ENCODE peak calls at places on chromosome 14, in five cellular contexts. T is GM23248, I is SK-N-MC, S is endothelial cell, D is chondrocyte. U is an unnamed sample.

GRCh38 chr14:75454963-75455546 is 27.2 kb downstream of the JDP2 start:
- DNase-seq in I (no peak), S (no peak), T (peak), D (no peak), U (peak)

GRCh38 chr14:24441485-24441884 is 1.1 kb downstream of the SDR39U1 start:
- DNase-seq in T (no peak), I (no peak), S (no peak), D (no peak), U (no peak)

GRCh38 chr14:73802431-73803188 is 49.0 kb upstream of the PTGR2 start:
- DNase-seq in S (peak), D (no peak), I (no peak), T (no peak), U (no peak)

GRCh38 chr14:75724414-75725204 is 63.6 kb downstream of the TTLL5 start:
- DNase-seq in D (no peak), I (no peak), S (no peak), T (no peak), U (no peak)

GRCh38 chr14:50769893-50770500 is 61.0 kb downstream of the NIN start:
- DNase-seq in S (no peak), T (no peak), I (no peak), D (no peak), U (no peak)

GRCh38 chr14:92460916-92461579 is 52.5 kb upstream of the RIN3 start:
- DNase-seq in T (peak), I (no peak), S (no peak), D (no peak), U (peak)

GRCh38 chr14:37903561-37904191 is 304.0 kb upstream of the SSTR1 start:
- DNase-seq in T (peak), S (peak), D (no peak), I (peak), U (peak)

GRCh38 chr14:22821193-22822016 is 6.2 kb upstream of the SLC7A7 start:
- DNase-seq in T (peak), S (no peak), I (no peak), D (no peak), U (no peak)

GRCh38 chr14:59254911-59255545 is 66.6 kb downstream of the DAAM1 start:
- DNase-seq in T (peak), D (no peak), S (no peak), I (no peak), U (no peak)

GRCh38 chr14:104158827-104159798 is 20.7 kb downstream of the KIF26A start:
- DNase-seq in I (no peak), T (no peak), S (no peak), D (no peak), U (no peak)

GRCh38 chr14:33839193-33840076 is 111.4 kb downstream of the EGLN3 start:
- DNase-seq in D (no peak), T (peak), S (peak), I (peak), U (peak)

GRCh38 chr14:38003746-38004609 is 203.7 kb upstream of the SSTR1 start:
- DNase-seq in T (no peak), S (no peak), D (no peak), I (no peak), U (no peak)

GRCh38 chr14:28785096-28785952 is 18.7 kb downstream of the FOXG1 start:
- DNase-seq in T (peak), D (peak), S (peak), I (no peak), U (no peak)

GRCh38 chr14:73725116-73726024 is 11.2 kb upstream of the PNMA1 start:
- DNase-seq in I (no peak), S (no peak), D (no peak), T (peak), U (no peak)

GRCh38 chr14:104983231-104983721 is 2.3 kb upstream of the CLBA1 start:
- DNase-seq in S (no peak), I (no peak), T (no peak), D (no peak), U (no peak)

GRCh38 chr14:76118594-76118993 is 33.1 kb upstream of the GPATCH2L start:
- DNase-seq in I (no peak), T (no peak), D (no peak), S (no peak), U (no peak)

GRCh38 chr14:60266021-60266937 is 17.3 kb downstream of the PPM1A start:
- DNase-seq in S (peak), D (no peak), I (no peak), T (peak), U (no peak)

GRCh38 chr14:61923348-61923747 is 161.1 kb downstream of the SNAPC1 start:
- DNase-seq in S (no peak), I (no peak), T (peak), D (no peak), U (no peak)

GRCh38 chr14:20343855-20344205 is 395 bp downstream of the PARP2 start:
- DNase-seq in I (no peak), T (peak), S (no peak), D (no peak), U (no peak)